ENCODE peak calls at places on chromosome 12, in seven cellular contexts. N is activated T-cell treated with anti-CD3 and anti-CD28 coated beads for 4 hours; E is keratinocyte; L is CD4-positive, alpha-beta memory T cell; G is testis; O is endodermal cell; V is amniotic stem cell. I is an unnamed sample.

GRCh38 chr12:29726321-29726692 is 57.4 kb downstream of the TMTC1 start:
- DNase-seq in N (no peak), E (no peak), L (no peak), G (no peak), O (no peak), V (no peak), I (no peak)

GRCh38 chr12:56040963-56041578 is 647 bp upstream of the RPS26 start:
- DNase-seq in N (no peak), E (no peak), L (no peak), G (no peak), O (peak), V (no peak), I (no peak)

GRCh38 chr12:109927622-109928021 is 27.5 kb downstream of the TCHP start:
- DNase-seq in N (peak), E (no peak), L (peak), G (no peak), O (peak), V (no peak), I (peak)

GRCh38 chr12:124750787-124751471 is 112.7 kb downstream of the SCARB1 start:
- DNase-seq in N (no peak), E (no peak), L (no peak), G (no peak), O (peak), V (no peak), I (no peak)

GRCh38 chr12:122730215-122731014 is at the start of gene HCAR1:
- DNase-seq in N (no peak), E (no peak), L (peak), G (no peak), O (peak), V (no peak), I (no peak)

GRCh38 chr12:6792522-6793201 is 3.3 kb downstream of the CD4 start:
- DNase-seq in N (no peak), E (no peak), L (peak), G (no peak), O (no peak), V (no peak), I (peak)

GRCh38 chr12:121128908-121129704 is 3.6 kb upstream of the P2RX7 start:
- DNase-seq in N (peak), E (no peak), L (peak), G (peak), O (peak), V (no peak), I (peak)

GRCh38 chr12:56724660-56724988 is 475 bp downstream of the NACA start:
- DNase-seq in N (no peak), E (no peak), L (no peak), G (peak), O (no peak), V (no peak), I (no peak)

GRCh38 chr12:66359300-66359699 is 57.0 kb downstream of the HELB start:
- DNase-seq in N (no peak), E (no peak), L (no peak), G (no peak), O (no peak), V (no peak), I (no peak)

GRCh38 chr12:53952871-53953734 is 1.6 kb upstream of the HOXC12 start:
- DNase-seq in N (no peak), E (no peak), L (no peak), G (no peak), O (peak), V (no peak), I (no peak)

GRCh38 chr12:104602426-104602825 is 145.7 kb downstream of the CHST11 start:
- DNase-seq in N (no peak), E (no peak), L (peak), G (peak), O (no peak), V (no peak), I (no peak)

GRCh38 chr12:124188561-124189405 is 106.1 kb upstream of the RFLNA start:
- DNase-seq in N (no peak), E (no peak), L (no peak), G (no peak), O (no peak), V (peak), I (peak)

GRCh38 chr12:128790653-128791373 is 32.9 kb downstream of the SLC15A4 start:
- DNase-seq in N (no peak), E (no peak), L (no peak), G (no peak), O (peak), V (no peak), I (no peak)

GRCh38 chr12:53955036-53955775 is 503 bp downstream of the HOXC12 start:
- DNase-seq in N (no peak), E (no peak), L (no peak), G (no peak), O (peak), V (no peak), I (no peak)

GRCh38 chr12:19642305-19642704 is 203.0 kb downstream of the AEBP2 start:
- DNase-seq in N (no peak), E (no peak), L (no peak), G (no peak), O (no peak), V (no peak), I (no peak)

GRCh38 chr12:25438638-25439037 is 114.4 kb downstream of the LMNTD1 start:
- DNase-seq in N (no peak), E (no peak), L (no peak), G (no peak), O (no peak), V (peak), I (no peak)

GRCh38 chr12:15863984-15864383 is 18.2 kb upstream of the STRAP start:
- DNase-seq in N (no peak), E (no peak), L (no peak), G (no peak), O (no peak), V (no peak), I (peak)

GRCh38 chr12:108629824-108630476 is 3.7 kb downstream of the SELPLG start:
- DNase-seq in N (peak), E (peak), L (peak), G (no peak), O (peak), V (peak), I (no peak)

GRCh38 chr12:54132979-54133378 is 55.8 kb downstream of the SMUG1 start:
- DNase-seq in N (no peak), E (no peak), L (no peak), G (no peak), O (no peak), V (no peak), I (no peak)

GRCh38 chr12:52221912-52222457 is 11.1 kb upstream of the KRT7 start:
- DNase-seq in N (peak), E (no peak), L (peak), G (peak), O (peak), V (no peak), I (peak)

I was measured in Ammon's horn.